ENCODE peak calls at places on chromosomes 12 and 14, in nine cellular contexts. X is pancreas; D is heart right ventricle; G is cardiac muscle cell; Z is GM06990; V is uterus; F is CD8-positive, alpha-beta T cell; I is CD8-positive, alpha-beta memory T cell; C is H7. U is an unnamed sample.

GRCh38 chr14:33842299-33842698 is 108.6 kb downstream of the EGLN3 start:
- DNase-seq in X (no peak), D (no peak), G (no peak), Z (no peak), V (no peak), F (no peak), I (no peak), C (no peak), U (no peak)

GRCh38 chr14:41668346-41668745 is 61.7 kb downstream of the LRFN5 start:
- DNase-seq in X (no peak), D (no peak), G (no peak), Z (no peak), V (no peak), F (no peak), I (no peak), C (no peak), U (no peak)

GRCh38 chr14:35213143-35213788 is 78.9 kb upstream of the PSMA6 start:
- DNase-seq in X (no peak), D (no peak), G (no peak), Z (no peak), V (no peak), F (no peak), I (no peak), C (no peak), U (no peak)

GRCh38 chr14:73850940-73851339 is 691 bp upstream of the PTGR2 start:
- DNase-seq in X (no peak), D (no peak), G (no peak), Z (no peak), V (no peak), F (no peak), I (no peak), C (no peak), U (no peak)

GRCh38 chr14:75487155-75487671 is 35.1 kb upstream of the BATF start:
- DNase-seq in X (no peak), D (no peak), G (no peak), Z (peak; percentile 80), V (no peak), F (no peak), I (peak; percentile 22), C (no peak), U (no peak)

GRCh38 chr14:103332143-103332919 is 1.7 kb upstream of the EIF5 start:
- DNase-seq in X (no peak), D (no peak), G (no peak), Z (no peak), V (no peak), F (no peak), I (no peak), C (peak; percentile 37), U (no peak)

GRCh38 chr12:49912345-49912744 is 8.6 kb upstream of the FAIM2 start:
- DNase-seq in X (no peak), D (no peak), G (no peak), Z (no peak), V (peak; percentile 6), F (no peak), I (no peak), C (no peak), U (no peak)

GRCh38 chr12:12562016-12562483 is 613 bp downstream of the DUSP16 start:
- DNase-seq in X (peak; percentile 47), D (peak; percentile 36), G (peak; percentile 60), Z (peak; percentile 64), V (peak; percentile 44), F (peak; percentile 27), I (peak; percentile 52), C (peak; percentile 69), U (no peak)

GRCh38 chr14:105061428-105062047 is 3.7 kb downstream of the GPR132 start:
- DNase-seq in X (no peak), D (peak; percentile 59), G (no peak), Z (peak; percentile 74), V (no peak), F (peak; percentile 53), I (peak; percentile 50), C (no peak), U (no peak)

GRCh38 chr12:113297621-113298471 is 37.1 kb downstream of the SLC8B1 start:
- DNase-seq in X (no peak), D (no peak), G (no peak), Z (no peak), V (no peak), F (no peak), I (no peak), C (peak; percentile 55), U (no peak)

GRCh38 chr12:113299619-113300237 is 35.2 kb downstream of the SLC8B1 start:
- DNase-seq in X (peak; percentile 59), D (peak; percentile 41), G (peak; percentile 24), Z (no peak), V (peak; percentile 49), F (no peak), I (no peak), C (peak; percentile 94), U (peak; percentile 81)

GRCh38 chr12:113297214-113297587 is 37.7 kb downstream of the SLC8B1 start:
- DNase-seq in X (no peak), D (no peak), G (no peak), Z (no peak), V (no peak), F (no peak), I (no peak), C (no peak), U (no peak)

GRCh38 chr12:113298472-113298817 is 36.5 kb downstream of the SLC8B1 start:
- DNase-seq in X (no peak), D (no peak), G (no peak), Z (no peak), V (no peak), F (no peak), I (no peak), C (no peak), U (no peak)

DNA sequence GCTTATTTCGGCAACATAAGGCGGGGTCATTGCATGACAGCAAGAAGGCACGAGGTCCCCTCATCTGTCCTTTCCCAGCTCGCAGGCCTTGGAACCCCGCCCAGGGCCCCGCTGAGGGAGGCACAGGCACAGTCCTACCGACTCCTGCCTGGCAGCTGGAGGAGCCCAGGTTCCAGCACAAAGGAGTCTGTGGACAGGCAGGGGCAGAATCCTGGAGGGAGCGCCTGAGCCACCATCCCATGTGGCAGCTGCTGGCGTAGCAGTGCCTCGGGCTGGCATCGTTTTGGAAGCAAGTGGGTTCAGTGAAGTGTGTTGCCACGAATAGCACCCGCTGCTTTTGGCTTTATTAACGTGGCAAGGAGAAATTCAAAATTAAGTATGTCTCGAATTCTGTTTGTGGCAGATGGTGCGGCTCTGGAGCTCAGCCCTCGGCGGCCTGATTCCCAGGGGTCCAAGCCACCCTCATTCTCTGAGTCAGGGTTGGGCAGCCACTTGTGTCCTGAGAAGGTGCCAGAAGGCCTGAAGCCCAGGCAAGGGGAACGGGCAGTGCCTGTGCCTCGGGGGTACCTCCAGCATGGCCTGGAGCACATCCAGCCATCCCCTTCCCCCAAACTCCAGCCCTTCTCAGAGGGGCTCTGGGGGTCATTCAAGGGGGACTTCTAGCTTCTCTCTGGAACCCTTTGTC is 35.9 kb downstream of the SLC8B1 start:
- DNase-seq in X (no peak), D (peak; percentile 81), G (no peak), Z (no peak), V (peak; percentile 40), F (no peak), I (no peak), C (peak; percentile 67), U (no peak)
- H3K36me3 ChIP-seq in X (no peaks in the 10 kb centered on the region), D (peaks cover 68% of the 10 kb centered on the region), G (no peaks in the 10 kb centered on the region), Z (peaks cover 7% of the 10 kb centered on the region), V (no peaks in the 10 kb centered on the region), F (peaks cover 6% of the 10 kb centered on the region), I (no peaks in the 10 kb centered on the region), C (no peaks in the 10 kb centered on the region), U (peaks cover 4% of the 10 kb centered on the region)

DNA sequence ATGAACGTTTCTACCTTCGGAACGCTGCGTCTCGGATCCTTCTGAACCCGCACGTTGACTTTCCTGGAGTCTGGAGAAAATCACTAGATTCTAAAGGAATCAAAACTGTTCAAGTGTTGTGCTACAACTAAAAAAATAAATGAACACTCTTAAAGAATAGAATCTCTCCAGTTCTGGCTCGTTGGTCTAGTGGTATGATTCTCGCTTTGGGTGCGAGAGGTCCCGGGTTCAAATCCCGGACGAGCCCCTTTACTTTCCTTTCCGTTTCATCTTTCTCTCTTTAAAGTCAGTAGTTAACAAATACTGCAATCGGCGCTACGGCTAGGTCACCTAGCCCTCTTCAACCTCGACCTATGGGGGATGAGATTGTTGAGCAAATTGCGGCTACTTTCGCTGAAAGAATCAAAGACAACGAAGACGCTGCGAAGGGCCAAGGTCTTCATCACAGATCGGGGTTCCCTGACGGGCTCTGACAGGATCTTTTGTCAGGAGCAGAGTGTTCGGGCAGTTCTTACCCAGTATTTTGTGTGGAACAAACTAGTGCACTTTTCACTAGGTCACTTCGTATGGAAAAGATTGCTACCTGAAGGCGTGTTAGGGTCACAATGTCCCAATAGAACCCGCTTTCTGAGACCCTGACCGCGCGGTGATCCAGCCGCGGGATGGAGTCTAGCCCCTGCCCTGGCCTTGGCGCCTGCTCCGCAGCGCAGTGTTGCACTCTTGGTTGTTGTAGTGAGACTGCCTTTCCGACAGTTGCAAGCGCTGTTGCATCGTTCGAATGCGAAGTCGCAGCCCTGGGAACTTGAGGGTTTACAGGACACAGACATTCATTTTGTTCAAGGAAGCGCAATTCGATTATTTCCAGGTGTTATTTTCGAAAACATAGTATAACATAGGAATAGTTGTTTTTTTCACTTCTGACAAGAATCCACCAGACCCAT is 8.4 kb downstream of the OR6S1 start:
- DNase-seq in X (peak; percentile 76), D (no peak), G (peak; percentile 55), Z (peak; percentile 71), V (peak; percentile 62), F (peak; percentile 41), I (peak; percentile 71), C (peak; percentile 84), U (peak; percentile 85)
- H3K4me3 ChIP-seq in X (peak overlapping the region; percentile 34), D (peak overlapping the region; percentile 24), G (peak overlapping the region; percentile 43), Z (peak overlapping the region; percentile 61), V (peak overlapping the region; percentile 41), F (peak overlapping the region; percentile 55), I (peak overlapping the region; percentile 69), C (peak overlapping the region; percentile 70), U (peak overlapping the region; percentile 61)

DNA sequence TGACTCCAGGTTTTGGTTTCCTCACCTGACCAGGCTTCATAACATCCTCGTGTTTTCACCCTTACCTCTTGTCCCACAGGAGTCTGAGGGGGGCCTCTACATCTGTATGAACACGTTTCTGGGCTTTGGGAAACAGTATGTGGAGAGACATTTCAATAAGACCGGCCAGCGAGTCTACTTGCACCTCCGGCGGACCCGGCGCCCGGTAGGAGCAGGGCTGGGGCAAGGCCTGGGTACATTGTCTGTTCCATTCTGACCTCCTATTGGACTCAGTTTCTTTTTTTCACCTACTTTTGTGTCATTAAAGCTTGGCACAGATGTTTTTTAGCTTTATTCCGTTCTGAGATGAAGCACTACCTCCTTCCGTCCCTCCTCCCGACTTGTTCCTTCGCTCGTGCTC is 3.4 kb downstream of the USP5 start:
- DNase-seq in X (no peak), D (no peak), G (no peak), Z (no peak), V (no peak), F (no peak), I (no peak), C (no peak), U (no peak)
- H3K36me3 ChIP-seq in X (peaks cover 3% of the 10 kb centered on the region), D (peaks cover 52% of the 10 kb centered on the region), G (peaks cover 41% of the 10 kb centered on the region), Z (peaks cover 35% of the 10 kb centered on the region), V (no peaks in the 10 kb centered on the region), F (peaks cover 42% of the 10 kb centered on the region), I (peaks cover 41% of the 10 kb centered on the region), C (peaks cover 29% of the 10 kb centered on the region), U (peaks cover 38% of the 10 kb centered on the region)

DNA sequence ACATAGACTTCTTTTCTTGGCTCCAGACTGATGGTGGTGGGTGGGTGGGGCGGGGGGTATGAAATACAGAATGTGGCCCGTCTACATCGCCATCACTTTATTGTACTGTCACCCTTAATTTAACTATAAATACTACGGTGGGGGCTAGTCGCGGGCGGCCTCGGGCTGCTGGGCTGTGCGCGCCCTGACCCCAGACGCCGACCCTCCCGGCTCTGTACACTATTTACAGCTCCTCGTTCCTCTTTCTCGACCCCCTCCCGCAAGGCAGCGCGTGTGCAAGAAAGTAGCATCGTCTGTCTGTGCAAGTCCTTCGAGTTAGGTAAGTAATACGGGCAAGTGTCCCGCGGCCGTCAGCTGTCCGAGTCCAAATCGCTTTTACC is 1.8 kb downstream of the GSC start:
- DNase-seq in X (no peak), D (no peak), G (no peak), Z (no peak), V (no peak), F (no peak), I (no peak), C (peak; percentile 63), U (no peak)
- H3K4me3 ChIP-seq in X (peak overlapping the region; percentile 66), D (peak overlapping the region; percentile 62), G (peak overlapping the region; percentile 21), Z (no peak overlapping the region), V (no peak overlapping the region), F (no peak overlapping the region), I (no peak overlapping the region), C (peak overlapping the region; percentile 70), U (no peak overlapping the region)

U was measured in brain microvascular endothelial cell.